ENCODE peak calls at places on chromosomes 1 and 21, in four cellular contexts. R is activated naive CD8-positive, alpha-beta T cell treated with anti-CD3 and anti-CD28 coated beads, Interleukin-2, amount 50 U/mL, for 24 hours; I is left lung; Q is activated CD4-positive, alpha-beta T cell treated with anti-CD3 and anti-CD28 coated beads for 24 hours. B is an unnamed sample.

GRCh38 chr21:35048183-35048601 is 910 bp downstream of the RUNX1 start:
- DNase-seq in R (peak; percentile 44), I (no peak), Q (no peak), B (no peak)

GRCh38 chr1:235357485-235358378 is 9.5 kb upstream of the TBCE start:
- DNase-seq in R (no peak), I (no peak), Q (no peak), B (no peak)

GRCh38 chr1:98046031-98046641 is 125.3 kb upstream of the DPYD start:
- DNase-seq in R (peak; percentile 16), I (no peak), Q (no peak), B (no peak)

GRCh38 chr1:66730462-66730861 is 21.8 kb upstream of the DYNLT5 start:
- DNase-seq in R (no peak), I (no peak), Q (no peak), B (no peak)

GRCh38 chr1:220514256-220514655 is 13.7 kb upstream of the MARK1 start:
- DNase-seq in R (no peak), I (no peak), Q (no peak), B (no peak)

GRCh38 chr1:230350208-230350921 is 75.8 kb downstream of the PGBD5 start:
- DNase-seq in R (no peak), I (no peak), Q (no peak), B (no peak)

GRCh38 chr1:44723496-44724407 is 7.2 kb downstream of the RNU5D-1 start:
- DNase-seq in R (peak; percentile 64), I (no peak), Q (peak; percentile 51), B (no peak)

GRCh38 chr1:245822997-245823396 is 668.2 kb downstream of the KIF26B start:
- DNase-seq in R (no peak), I (no peak), Q (no peak), B (no peak)

GRCh38 chr1:230453377-230453776 is 27.2 kb upstream of the PGBD5 start:
- DNase-seq in R (no peak), I (no peak), Q (no peak), B (no peak)

GRCh38 chr1:243944429-243945160 is 94.6 kb upstream of the AKT3 start:
- DNase-seq in R (no peak), I (no peak), Q (no peak), B (no peak)